ENCODE peak calls at places on chromosomes 2 and 18, in six cellular contexts. One of them, this sample, is unnamed.

GRCh38 chr2:23385351-23385747 is 370 bp downstream of the KLHL29 start:
- DNase-seq in CD4-positive, alpha-beta memory T cell: no peak
- DNase-seq in transverse colon: peak; percentile 26
- DNase-seq in CD4-positive, alpha-beta T cell: no peak
- DNase-seq in adipocyte: peak; percentile 76
- DNase-seq in spleen: peak; percentile 82
- DNase-seq in this sample: no peak

GRCh38 chr2:38375711-38376345 is 1.2 kb downstream of the ATL2 start:
- DNase-seq in CD4-positive, alpha-beta memory T cell: no peak
- DNase-seq in transverse colon: no peak
- DNase-seq in CD4-positive, alpha-beta T cell: no peak
- DNase-seq in adipocyte: peak; percentile 53
- DNase-seq in spleen: no peak
- DNase-seq in this sample: no peak

GRCh38 chr2:134712334-134712733 is 6.5 kb downstream of the TMEM163 start:
- DNase-seq in CD4-positive, alpha-beta memory T cell: no peak
- DNase-seq in transverse colon: no peak
- DNase-seq in CD4-positive, alpha-beta T cell: no peak
- DNase-seq in adipocyte: no peak
- DNase-seq in spleen: no peak
- DNase-seq in this sample: no peak

GRCh38 chr2:149044500-149044899 is 6.0 kb downstream of the LYPD6B start:
- DNase-seq in CD4-positive, alpha-beta memory T cell: no peak
- DNase-seq in transverse colon: no peak
- DNase-seq in CD4-positive, alpha-beta T cell: no peak
- DNase-seq in adipocyte: no peak
- DNase-seq in spleen: no peak
- DNase-seq in this sample: no peak

GRCh38 chr2:20507166-20507692 is 60.4 kb downstream of the RHOB start:
- DNase-seq in CD4-positive, alpha-beta memory T cell: no peak
- DNase-seq in transverse colon: no peak
- DNase-seq in CD4-positive, alpha-beta T cell: no peak
- DNase-seq in adipocyte: no peak
- DNase-seq in spleen: peak; percentile 40
- DNase-seq in this sample: no peak

GRCh38 chr2:68766378-68766845 is 31.8 kb downstream of the ARHGAP25 start:
- DNase-seq in CD4-positive, alpha-beta memory T cell: peak; percentile 82
- DNase-seq in transverse colon: peak; percentile 56
- DNase-seq in CD4-positive, alpha-beta T cell: peak; percentile 48
- DNase-seq in adipocyte: no peak
- DNase-seq in spleen: peak; percentile 90
- DNase-seq in this sample: peak; percentile 47

GRCh38 chr18:35876243-35876642 is 96.2 kb upstream of the RMP24 start:
- DNase-seq in CD4-positive, alpha-beta memory T cell: no peak
- DNase-seq in transverse colon: no peak
- DNase-seq in CD4-positive, alpha-beta T cell: no peak
- DNase-seq in adipocyte: no peak
- DNase-seq in spleen: no peak
- DNase-seq in this sample: no peak

GRCh38 chr2:120514521-120514920 is 168.6 kb downstream of the INHBB start:
- DNase-seq in CD4-positive, alpha-beta memory T cell: no peak
- DNase-seq in transverse colon: no peak
- DNase-seq in CD4-positive, alpha-beta T cell: no peak
- DNase-seq in adipocyte: no peak
- DNase-seq in spleen: no peak
- DNase-seq in this sample: no peak

GRCh38 chr2:138121769-138122661 is 157.7 kb downstream of the HNMT start:
- DNase-seq in CD4-positive, alpha-beta memory T cell: no peak
- DNase-seq in transverse colon: peak; percentile 11
- DNase-seq in CD4-positive, alpha-beta T cell: no peak
- DNase-seq in adipocyte: no peak
- DNase-seq in spleen: no peak
- DNase-seq in this sample: no peak

GRCh38 chr2:14550658-14551057 is 81.9 kb upstream of the LRATD1 start:
- DNase-seq in CD4-positive, alpha-beta memory T cell: no peak
- DNase-seq in transverse colon: no peak
- DNase-seq in CD4-positive, alpha-beta T cell: no peak
- DNase-seq in adipocyte: no peak
- DNase-seq in spleen: no peak
- DNase-seq in this sample: no peak

GRCh38 chr2:185980944-185981343 is 242.3 kb downstream of the FSIP2 start:
- DNase-seq in CD4-positive, alpha-beta memory T cell: no peak
- DNase-seq in transverse colon: no peak
- DNase-seq in CD4-positive, alpha-beta T cell: no peak
- DNase-seq in adipocyte: no peak
- DNase-seq in spleen: no peak
- DNase-seq in this sample: no peak

GRCh38 chr2:223560704-223561435 is 41.3 kb downstream of the SCG2 start:
- DNase-seq in CD4-positive, alpha-beta memory T cell: no peak
- DNase-seq in transverse colon: no peak
- DNase-seq in CD4-positive, alpha-beta T cell: no peak
- DNase-seq in adipocyte: no peak
- DNase-seq in spleen: no peak
- DNase-seq in this sample: no peak

GRCh38 chr2:236662231-236663160 is 92.9 kb downstream of the ACKR3 start:
- DNase-seq in CD4-positive, alpha-beta memory T cell: no peak
- DNase-seq in transverse colon: no peak
- DNase-seq in CD4-positive, alpha-beta T cell: no peak
- DNase-seq in adipocyte: peak; percentile 74
- DNase-seq in spleen: no peak
- DNase-seq in this sample: no peak

GRCh38 chr2:206521115-206521514 is 77.8 kb downstream of the ADAM23 start:
- DNase-seq in CD4-positive, alpha-beta memory T cell: no peak
- DNase-seq in transverse colon: no peak
- DNase-seq in CD4-positive, alpha-beta T cell: no peak
- DNase-seq in adipocyte: no peak
- DNase-seq in spleen: no peak
- DNase-seq in this sample: no peak

GRCh38 chr2:232339121-232340081 is 39.1 kb upstream of the ALPP start:
- DNase-seq in CD4-positive, alpha-beta memory T cell: no peak
- DNase-seq in transverse colon: no peak
- DNase-seq in CD4-positive, alpha-beta T cell: no peak
- DNase-seq in adipocyte: no peak
- DNase-seq in spleen: peak; percentile 59
- DNase-seq in this sample: no peak

GRCh38 chr2:166157578-166157977 is 29.8 kb upstream of the SCN1A start:
- DNase-seq in CD4-positive, alpha-beta memory T cell: no peak
- DNase-seq in transverse colon: no peak
- DNase-seq in CD4-positive, alpha-beta T cell: no peak
- DNase-seq in adipocyte: no peak
- DNase-seq in spleen: no peak
- DNase-seq in this sample: no peak

GRCh38 chr18:23591011-23591410 is 4.7 kb upstream of the NPC1 start:
- DNase-seq in CD4-positive, alpha-beta memory T cell: no peak
- DNase-seq in transverse colon: no peak
- DNase-seq in CD4-positive, alpha-beta T cell: no peak
- DNase-seq in adipocyte: no peak
- DNase-seq in spleen: no peak
- DNase-seq in this sample: no peak

GRCh38 chr18:30971338-30971956 is 71.1 kb downstream of the DSC3 start:
- DNase-seq in CD4-positive, alpha-beta memory T cell: no peak
- DNase-seq in transverse colon: no peak
- DNase-seq in CD4-positive, alpha-beta T cell: no peak
- DNase-seq in adipocyte: peak; percentile 75
- DNase-seq in spleen: no peak
- DNase-seq in this sample: no peak

GRCh38 chr2:127609031-127609751 is 36.8 kb upstream of the GPR17 start:
- DNase-seq in CD4-positive, alpha-beta memory T cell: no peak
- DNase-seq in transverse colon: no peak
- DNase-seq in CD4-positive, alpha-beta T cell: no peak
- DNase-seq in adipocyte: no peak
- DNase-seq in spleen: peak; percentile 53
- DNase-seq in this sample: no peak

GRCh38 chr2:70041666-70042065 is 45.6 kb upstream of the PCBP1 start:
- DNase-seq in CD4-positive, alpha-beta memory T cell: no peak
- DNase-seq in transverse colon: no peak
- DNase-seq in CD4-positive, alpha-beta T cell: no peak
- DNase-seq in adipocyte: no peak
- DNase-seq in spleen: no peak
- DNase-seq in this sample: no peak

GRCh38 chr2:119117891-119118882 is 40.4 kb downstream of the C1QL2 start:
- DNase-seq in CD4-positive, alpha-beta memory T cell: no peak
- DNase-seq in transverse colon: no peak
- DNase-seq in CD4-positive, alpha-beta T cell: no peak
- DNase-seq in adipocyte: no peak
- DNase-seq in spleen: no peak
- DNase-seq in this sample: no peak

GRCh38 chr2:127007652-127008051 is 99.3 kb downstream of the BIN1 start:
- DNase-seq in CD4-positive, alpha-beta memory T cell: no peak
- DNase-seq in transverse colon: no peak
- DNase-seq in CD4-positive, alpha-beta T cell: no peak
- DNase-seq in adipocyte: peak; percentile 65
- DNase-seq in spleen: no peak
- DNase-seq in this sample: no peak

GRCh38 chr2:157246212-157247067 is 11.1 kb upstream of the GALNT5 start:
- DNase-seq in CD4-positive, alpha-beta memory T cell: no peak
- DNase-seq in transverse colon: no peak
- DNase-seq in CD4-positive, alpha-beta T cell: no peak
- DNase-seq in adipocyte: peak; percentile 83
- DNase-seq in spleen: no peak
- DNase-seq in this sample: no peak

GRCh38 chr2:38658613-38659012 is 7.3 kb upstream of the GALM start:
- DNase-seq in CD4-positive, alpha-beta memory T cell: no peak
- DNase-seq in transverse colon: no peak
- DNase-seq in CD4-positive, alpha-beta T cell: no peak
- DNase-seq in adipocyte: no peak
- DNase-seq in spleen: no peak
- DNase-seq in this sample: no peak

GRCh38 chr2:4381049-4381448 is 677.7 kb downstream of the DCDC2C start:
- DNase-seq in CD4-positive, alpha-beta memory T cell: no peak
- DNase-seq in transverse colon: no peak
- DNase-seq in CD4-positive, alpha-beta T cell: no peak
- DNase-seq in adipocyte: no peak
- DNase-seq in spleen: no peak
- DNase-seq in this sample: no peak
- H3K9me3 ChIP-seq in CD4-positive, alpha-beta memory T cell: no peaks in the 10 kb centered on the region
- H3K9me3 ChIP-seq in transverse colon: peaks cover 5% of the 10 kb centered on the region
- H3K9me3 ChIP-seq in CD4-positive, alpha-beta T cell: no peaks in the 10 kb centered on the region
- H3K9me3 ChIP-seq in adipocyte: peaks cover 2% of the 10 kb centered on the region
- H3K9me3 ChIP-seq in spleen: peaks cover under 1% of the 10 kb centered on the region
- H3K9me3 ChIP-seq in this sample: no peaks in the 10 kb centered on the region

DNA sequence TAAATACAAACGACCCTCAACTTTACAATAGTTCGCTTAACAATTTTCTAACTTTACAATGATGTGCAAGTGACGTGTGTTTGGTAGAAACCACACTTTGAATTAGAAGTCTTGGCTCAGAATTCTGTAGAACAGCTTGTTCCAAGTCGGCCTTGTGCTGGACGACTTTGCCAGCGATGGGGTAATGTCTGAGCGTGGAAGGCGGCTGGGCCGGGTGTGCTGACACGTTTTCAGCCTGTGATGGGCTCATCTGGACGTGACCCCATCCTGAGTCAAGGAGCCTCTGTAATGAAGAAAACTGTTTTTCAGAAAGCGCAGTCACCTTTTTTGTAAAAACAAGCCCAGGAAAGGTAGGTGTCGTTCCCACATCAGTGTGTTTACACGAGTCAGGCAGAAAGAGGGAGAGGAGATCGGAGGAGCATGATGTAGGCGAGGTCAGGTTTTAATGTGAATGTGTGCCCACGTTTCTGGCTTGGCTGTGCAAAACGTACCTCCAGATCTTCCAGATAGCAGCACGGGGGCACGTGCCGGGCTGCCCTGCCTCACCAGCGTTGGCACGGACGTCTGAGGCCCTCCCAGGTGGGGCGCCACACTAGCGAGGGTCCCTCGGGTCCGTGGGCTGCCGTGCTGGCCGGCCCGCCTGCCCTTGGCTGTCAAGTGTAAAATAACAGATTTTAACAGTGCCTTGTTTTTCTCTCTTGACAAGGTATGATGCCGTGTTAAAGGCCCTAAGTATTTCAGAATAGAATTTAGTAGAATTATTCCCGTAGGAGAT is 54.6 kb downstream of the CTDP1 start:
- DNase-seq in CD4-positive, alpha-beta memory T cell: no peak
- DNase-seq in transverse colon: no peak
- DNase-seq in CD4-positive, alpha-beta T cell: no peak
- DNase-seq in adipocyte: no peak
- DNase-seq in spleen: peak; percentile 60
- DNase-seq in this sample: no peak
- H3K9me3 ChIP-seq in CD4-positive, alpha-beta memory T cell: no peaks in the 10 kb centered on the region
- H3K9me3 ChIP-seq in transverse colon: peaks cover 17% of the 10 kb centered on the region
- H3K9me3 ChIP-seq in CD4-positive, alpha-beta T cell: peaks cover 22% of the 10 kb centered on the region
- H3K9me3 ChIP-seq in adipocyte: peaks cover 77% of the 10 kb centered on the region
- H3K9me3 ChIP-seq in spleen: peaks cover 27% of the 10 kb centered on the region
- H3K9me3 ChIP-seq in this sample: peaks cover 15% of the 10 kb centered on the region

GRCh38 chr2:187002242-187002641 is 153.3 kb upstream of the ZSWIM2 start:
- DNase-seq in CD4-positive, alpha-beta memory T cell: no peak
- DNase-seq in transverse colon: no peak
- DNase-seq in CD4-positive, alpha-beta T cell: no peak
- DNase-seq in adipocyte: no peak
- DNase-seq in spleen: no peak
- DNase-seq in this sample: no peak

GRCh38 chr2:187003038-187003543 is 154.1 kb upstream of the ZSWIM2 start:
- DNase-seq in CD4-positive, alpha-beta memory T cell: no peak
- DNase-seq in transverse colon: no peak
- DNase-seq in CD4-positive, alpha-beta T cell: no peak
- DNase-seq in adipocyte: no peak
- DNase-seq in spleen: no peak
- DNase-seq in this sample: no peak

GRCh38 chr2:187003611-187004010 is 154.6 kb upstream of the ZSWIM2 start:
- DNase-seq in CD4-positive, alpha-beta memory T cell: no peak
- DNase-seq in transverse colon: no peak
- DNase-seq in CD4-positive, alpha-beta T cell: no peak
- DNase-seq in adipocyte: no peak
- DNase-seq in spleen: no peak
- DNase-seq in this sample: no peak

DNA sequence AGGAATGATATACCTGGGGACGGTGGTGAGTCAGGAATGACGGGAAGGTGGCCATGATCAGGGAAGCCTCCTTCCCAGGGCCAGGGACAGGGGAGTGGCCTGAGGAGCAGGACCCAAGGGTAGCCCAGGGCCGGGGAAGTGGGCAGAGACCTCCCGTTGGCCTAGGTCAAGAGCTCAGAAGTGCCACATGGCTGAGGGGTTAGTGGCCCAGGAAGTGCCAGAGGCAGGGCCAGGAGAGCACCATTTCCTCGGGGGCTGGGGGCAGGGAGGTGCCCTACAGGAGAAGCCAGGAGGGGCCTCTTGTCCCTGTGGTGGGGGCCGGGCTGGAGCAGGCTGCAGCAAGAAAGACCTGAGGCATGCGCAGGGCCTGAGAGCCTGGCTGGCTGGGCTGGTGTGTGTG is 152.3 kb upstream of the ZSWIM2 start:
- DNase-seq in CD4-positive, alpha-beta memory T cell: no peak
- DNase-seq in transverse colon: no peak
- DNase-seq in CD4-positive, alpha-beta T cell: no peak
- DNase-seq in adipocyte: no peak
- DNase-seq in spleen: no peak
- DNase-seq in this sample: no peak
- H3K9me3 ChIP-seq in CD4-positive, alpha-beta memory T cell: no peaks in the 10 kb centered on the region
- H3K9me3 ChIP-seq in transverse colon: no peaks in the 10 kb centered on the region
- H3K9me3 ChIP-seq in CD4-positive, alpha-beta T cell: no peaks in the 10 kb centered on the region
- H3K9me3 ChIP-seq in adipocyte: no peaks in the 10 kb centered on the region
- H3K9me3 ChIP-seq in spleen: peaks cover 8% of the 10 kb centered on the region
- H3K9me3 ChIP-seq in this sample: no peaks in the 10 kb centered on the region

DNA sequence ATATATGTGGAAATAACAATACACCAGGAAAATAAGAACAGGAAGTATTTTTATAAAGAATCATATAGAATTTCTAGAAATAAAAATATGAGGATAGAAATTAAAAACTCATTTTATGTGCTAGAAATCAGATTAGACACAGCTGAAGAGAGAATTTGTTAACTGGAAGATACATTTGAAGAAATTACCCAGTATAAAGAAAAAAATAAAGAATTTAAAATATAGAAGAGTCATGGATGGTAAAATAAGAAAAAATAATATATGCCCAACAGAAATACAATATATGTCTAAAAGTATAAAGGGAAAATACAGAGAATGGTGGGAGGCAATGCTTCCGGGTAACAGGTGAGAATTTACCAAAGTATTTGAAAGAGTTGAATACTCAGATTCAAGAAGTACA is 539.9 kb downstream of the NR4A2 start:
- DNase-seq in CD4-positive, alpha-beta memory T cell: no peak
- DNase-seq in transverse colon: no peak
- DNase-seq in CD4-positive, alpha-beta T cell: no peak
- DNase-seq in adipocyte: no peak
- DNase-seq in spleen: no peak
- DNase-seq in this sample: no peak
- H3K9me3 ChIP-seq in CD4-positive, alpha-beta memory T cell: no peaks in the 10 kb centered on the region
- H3K9me3 ChIP-seq in transverse colon: peaks cover 9% of the 10 kb centered on the region
- H3K9me3 ChIP-seq in CD4-positive, alpha-beta T cell: peaks cover 7% of the 10 kb centered on the region
- H3K9me3 ChIP-seq in adipocyte: peaks cover 42% of the 10 kb centered on the region
- H3K9me3 ChIP-seq in spleen: peaks cover 51% of the 10 kb centered on the region
- H3K9me3 ChIP-seq in this sample: no peaks in the 10 kb centered on the region

This sample was measured in T-helper 17 cell.